ENCODE peak calls at places on chromosomes 4 and X, in nine cellular contexts. U is tibial nerve, L is left lung, Q is uterus, R is stomach, G is hepatocyte, B is astrocyte, D is upper lobe of right lung, T is IMR-90. V is an unnamed sample.

GRCh38 chrX:123153846-123154335 is 30.2 kb upstream of the GRIA3 start:
- DNase-seq in U (no peak), L (no peak), Q (no peak), R (no peak), G (peak; percentile 8), B (peak; percentile 36), D (no peak), T (no peak), V (no peak)

GRCh38 chrX:46645614-46646013 is 72.0 kb downstream of the CHST7 start:
- DNase-seq in U (no peak), L (no peak), Q (no peak), R (no peak), G (no peak), B (no peak), D (no peak), T (no peak), V (no peak)

GRCh38 chrX:102599950-102600579 is 750 bp downstream of the ARMCX5 start:
- DNase-seq in U (no peak), L (no peak), Q (no peak), R (no peak), G (peak; percentile 12), B (peak; percentile 20), D (no peak), T (peak; percentile 42), V (no peak)

GRCh38 chr4:153790962-153791551 is 2.2 kb upstream of the SFRP2 start:
- DNase-seq in U (peak; percentile 41), L (peak; percentile 85), Q (peak; percentile 39), R (no peak), G (peak; percentile 68), B (no peak), D (peak; percentile 70), T (no peak), V (peak; percentile 29)

GRCh38 chr4:39812500-39812899 is 114.6 kb downstream of the UBE2K start:
- DNase-seq in U (no peak), L (no peak), Q (no peak), R (no peak), G (no peak), B (no peak), D (peak; percentile 37), T (no peak), V (no peak)

GRCh38 chr4:43456383-43456782 is 563.9 kb downstream of the GRXCR1 start:
- DNase-seq in U (no peak), L (no peak), Q (no peak), R (no peak), G (no peak), B (peak; percentile 89), D (no peak), T (peak; percentile 81), V (no peak)

GRCh38 chr4:140237616-140238352 is 83.8 kb upstream of the MAML3 start:
- DNase-seq in U (peak; percentile 70), L (peak; percentile 87), Q (peak; percentile 76), R (peak; percentile 70), G (peak; percentile 72), B (peak; percentile 93), D (peak; percentile 80), T (peak; percentile 93), V (peak; percentile 40)

GRCh38 chrX:39757971-39758370 is 339.8 kb downstream of the BCOR start:
- DNase-seq in U (no peak), L (no peak), Q (no peak), R (no peak), G (no peak), B (peak; percentile 92), D (no peak), T (peak; percentile 68), V (no peak)

GRCh38 chrX:73979551-73980131 is 324.3 kb upstream of the ZCCHC13 start:
- DNase-seq in U (no peak), L (no peak), Q (no peak), R (no peak), G (no peak), B (no peak), D (no peak), T (no peak), V (no peak)

GRCh38 chrX:43615677-43616076 is 40.4 kb upstream of the MAOA start:
- DNase-seq in U (no peak), L (no peak), Q (no peak), R (no peak), G (no peak), B (no peak), D (no peak), T (no peak), V (no peak)

GRCh38 chrX:129590596-129590995 is 50.5 kb downstream of the OCRL start:
- DNase-seq in U (no peak), L (no peak), Q (no peak), R (no peak), G (no peak), B (no peak), D (no peak), T (no peak), V (no peak)

GRCh38 chr4:152643153-152644035 is 36.4 kb downstream of the TMEM154 start:
- DNase-seq in U (no peak), L (no peak), Q (no peak), R (no peak), G (no peak), B (no peak), D (no peak), T (no peak), V (no peak)

GRCh38 chr4:84389406-84389805 is 109.7 kb downstream of the NKX6-1 start:
- DNase-seq in U (no peak), L (no peak), Q (no peak), R (no peak), G (no peak), B (peak; percentile 17), D (no peak), T (no peak), V (no peak)

GRCh38 chr4:16827045-16827444 is 71.4 kb downstream of the LDB2 start:
- DNase-seq in U (no peak), L (no peak), Q (no peak), R (no peak), G (no peak), B (no peak), D (no peak), T (no peak), V (no peak)

GRCh38 chr4:16827762-16828724 is 70.4 kb downstream of the LDB2 start:
- DNase-seq in U (no peak), L (no peak), Q (peak; percentile 36), R (no peak), G (no peak), B (peak; percentile 14), D (no peak), T (peak; percentile 4), V (no peak)

GRCh38 chr4:16830081-16830480 is 68.4 kb downstream of the LDB2 start:
- DNase-seq in U (no peak), L (no peak), Q (no peak), R (no peak), G (no peak), B (no peak), D (no peak), T (no peak), V (no peak)

GRCh38 chr4:16824278-16824806 is 74.1 kb downstream of the LDB2 start:
- DNase-seq in U (no peak), L (no peak), Q (no peak), R (no peak), G (no peak), B (no peak), D (no peak), T (no peak), V (no peak)

DNA sequence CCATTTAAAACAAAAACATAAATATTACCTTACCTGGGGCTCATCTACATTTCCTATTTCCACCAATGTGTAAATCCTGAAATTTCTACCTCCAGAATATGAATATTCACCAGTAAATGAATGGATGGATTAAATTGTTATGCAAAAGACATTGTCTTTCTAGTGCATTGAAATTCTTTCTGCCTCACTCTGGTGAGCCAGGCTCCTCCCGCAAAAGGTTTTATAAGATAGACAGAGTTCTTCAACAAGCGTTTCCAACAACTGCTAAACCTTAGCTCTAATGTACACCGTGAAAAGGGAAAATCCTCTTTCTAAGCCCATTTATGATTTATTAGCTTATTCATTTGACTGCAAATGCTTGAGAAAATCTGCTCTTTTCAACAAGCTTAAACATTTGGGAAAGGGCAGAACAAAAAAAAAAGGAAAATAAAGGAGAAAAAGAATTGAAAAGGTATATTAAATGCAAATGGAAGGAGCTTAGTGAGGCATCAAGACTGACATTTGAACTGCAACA is 72.0 kb downstream of the LDB2 start:
- DNase-seq in U (no peak), L (no peak), Q (no peak), R (no peak), G (no peak), B (no peak), D (no peak), T (no peak), V (no peak)
- H3K27ac ChIP-seq in U (no peak overlapping the region), L (no peak overlapping the region), Q (no peak overlapping the region), R (no peak overlapping the region), G (no peak overlapping the region), B (no peak overlapping the region), D (no peak overlapping the region), T (no peak overlapping the region), V (no peak overlapping the region)

GRCh38 chrX:132718411-132718810 is 229.6 kb upstream of the MBNL3 start:
- DNase-seq in U (no peak), L (no peak), Q (no peak), R (no peak), G (no peak), B (no peak), D (no peak), T (no peak), V (no peak)

GRCh38 chrX:132714913-132715312 is 226.1 kb upstream of the MBNL3 start:
- DNase-seq in U (no peak), L (no peak), Q (no peak), R (no peak), G (no peak), B (no peak), D (no peak), T (no peak), V (no peak)

GRCh38 chrX:132710756-132711155 is 221.9 kb upstream of the MBNL3 start:
- DNase-seq in U (no peak), L (no peak), Q (no peak), R (no peak), G (no peak), B (no peak), D (no peak), T (no peak), V (no peak)

GRCh38 chrX:132716006-132716405 is 227.2 kb upstream of the MBNL3 start:
- DNase-seq in U (no peak), L (no peak), Q (no peak), R (no peak), G (no peak), B (no peak), D (no peak), T (no peak), V (no peak)
- TF ChIP-seq CTCF in U (no peak), L (no peak), Q (no peak), R (no peak), G (peak; percentile 47), B (peak; percentile 27), D (no peak), T (no peak), V (no peak)

GRCh38 chrX:107738768-107739167 is 36.8 kb downstream of the TSC22D3 start:
- DNase-seq in U (no peak), L (no peak), Q (no peak), R (no peak), G (no peak), B (no peak), D (no peak), T (no peak), V (no peak)
- H3K4me1 ChIP-seq in U (peaks cover 40% of the 10 kb centered on the region), L (peaks cover 16% of the 10 kb centered on the region), Q (peaks cover 12% of the 10 kb centered on the region), R (peaks cover 74% of the 10 kb centered on the region), G (peaks cover 45% of the 10 kb centered on the region), B (no peaks in the 10 kb centered on the region), D (peaks cover 33% of the 10 kb centered on the region), T (peaks cover 3% of the 10 kb centered on the region), V (peaks cover 24% of the 10 kb centered on the region)

GRCh38 chr4:109434793-109435080 is 1.1 kb downstream of the SEC24B start:
- DNase-seq in U (no peak), L (no peak), Q (no peak), R (no peak), G (no peak), B (peak; percentile 54), D (no peak), T (peak; percentile 37), V (no peak)
- H3K27ac ChIP-seq in U (peak overlapping the region; percentile 96), L (peak overlapping the region; percentile 94), Q (peak overlapping the region; percentile 90), R (peak overlapping the region; percentile 99), G (peak overlapping the region; percentile 98), B (peak overlapping the region; percentile 95), D (peak overlapping the region; percentile 96), T (peak overlapping the region; percentile 40), V (peak overlapping the region; percentile 89)

V was measured in pancreas.